ENCODE peak calls at places on chromosomes 5 and 9, in ten cellular contexts. One of them, this sample, is unnamed. For H3K79me2, the result is how much of the 10 kb centered on the place peaks cover.

GRCh38 chr5:157596449-157596848 is 20.9 kb upstream of the ADAM19 start:
- DNase-seq in hepatocyte: no peak
- DNase-seq in GM23248: peak
- DNase-seq in GM23338: no peak
- DNase-seq in PC-3: no peak
- DNase-seq in SK-N-SH: no peak
- DNase-seq in astrocyte: peak
- DNase-seq in fibroblast of lung: no peak
- DNase-seq in K562: no peak
- DNase-seq in MM.1S: peak
- DNase-seq in this sample: peak

GRCh38 chr9:86046930-86047341 is 52.4 kb downstream of the GOLM1 start:
- DNase-seq in hepatocyte: no peak
- DNase-seq in GM23248: no peak
- DNase-seq in GM23338: no peak
- DNase-seq in PC-3: no peak
- DNase-seq in SK-N-SH: peak
- DNase-seq in astrocyte: no peak
- DNase-seq in fibroblast of lung: no peak
- DNase-seq in K562: no peak
- DNase-seq in MM.1S: no peak
- DNase-seq in this sample: no peak

GRCh38 chr9:89687216-89687615 is 82.4 kb downstream of the GADD45G start:
- DNase-seq in hepatocyte: no peak
- DNase-seq in GM23248: no peak
- DNase-seq in GM23338: no peak
- DNase-seq in PC-3: no peak
- DNase-seq in SK-N-SH: no peak
- DNase-seq in astrocyte: no peak
- DNase-seq in fibroblast of lung: no peak
- DNase-seq in K562: no peak
- DNase-seq in MM.1S: no peak
- DNase-seq in this sample: no peak

GRCh38 chr5:10885026-10885425 is 124.0 kb upstream of the DAP start:
- DNase-seq in hepatocyte: no peak
- DNase-seq in GM23248: peak
- DNase-seq in GM23338: no peak
- DNase-seq in PC-3: peak
- DNase-seq in SK-N-SH: no peak
- DNase-seq in astrocyte: peak
- DNase-seq in fibroblast of lung: no peak
- DNase-seq in K562: no peak
- DNase-seq in MM.1S: no peak
- DNase-seq in this sample: no peak

GRCh38 chr5:1316941-1317340 is 22.1 kb upstream of the TERT start:
- DNase-seq in hepatocyte: no peak
- DNase-seq in GM23248: no peak
- DNase-seq in GM23338: no peak
- DNase-seq in PC-3: no peak
- DNase-seq in SK-N-SH: no peak
- DNase-seq in astrocyte: no peak
- DNase-seq in fibroblast of lung: no peak
- DNase-seq in K562: no peak
- DNase-seq in MM.1S: no peak
- DNase-seq in this sample: peak

GRCh38 chr9:16369427-16369826 is 501.0 kb downstream of the BNC2 start:
- DNase-seq in hepatocyte: no peak
- DNase-seq in GM23248: no peak
- DNase-seq in GM23338: no peak
- DNase-seq in PC-3: no peak
- DNase-seq in SK-N-SH: peak
- DNase-seq in astrocyte: no peak
- DNase-seq in fibroblast of lung: no peak
- DNase-seq in K562: no peak
- DNase-seq in MM.1S: no peak
- DNase-seq in this sample: no peak

GRCh38 chr9:92965759-92966517 is 18.6 kb downstream of the FGD3 start:
- DNase-seq in hepatocyte: no peak
- DNase-seq in GM23248: no peak
- DNase-seq in GM23338: no peak
- DNase-seq in PC-3: no peak
- DNase-seq in SK-N-SH: no peak
- DNase-seq in astrocyte: no peak
- DNase-seq in fibroblast of lung: no peak
- DNase-seq in K562: no peak
- DNase-seq in MM.1S: no peak
- DNase-seq in this sample: no peak

GRCh38 chr5:77209495-77210090 is 887 bp upstream of the PDE8B start:
- DNase-seq in hepatocyte: no peak
- DNase-seq in GM23248: no peak
- DNase-seq in GM23338: no peak
- DNase-seq in PC-3: no peak
- DNase-seq in SK-N-SH: no peak
- DNase-seq in astrocyte: no peak
- DNase-seq in fibroblast of lung: no peak
- DNase-seq in K562: no peak
- DNase-seq in MM.1S: no peak
- DNase-seq in this sample: no peak

GRCh38 chr9:28915256-28915930 is 1342.1 kb upstream of the C9orf72 start:
- DNase-seq in hepatocyte: peak
- DNase-seq in GM23248: no peak
- DNase-seq in GM23338: no peak
- DNase-seq in PC-3: peak
- DNase-seq in SK-N-SH: no peak
- DNase-seq in astrocyte: no peak
- DNase-seq in fibroblast of lung: no peak
- DNase-seq in K562: no peak
- DNase-seq in MM.1S: no peak
- DNase-seq in this sample: no peak

GRCh38 chr5:76617675-76618074 is 5.5 kb downstream of the F2RL2 start:
- DNase-seq in hepatocyte: no peak
- DNase-seq in GM23248: peak
- DNase-seq in GM23338: no peak
- DNase-seq in PC-3: no peak
- DNase-seq in SK-N-SH: no peak
- DNase-seq in astrocyte: peak
- DNase-seq in fibroblast of lung: peak
- DNase-seq in K562: no peak
- DNase-seq in MM.1S: no peak
- DNase-seq in this sample: no peak

GRCh38 chr5:27124590-27124989 is 86.2 kb upstream of the CDH9 start:
- DNase-seq in hepatocyte: peak
- DNase-seq in GM23248: peak
- DNase-seq in GM23338: peak
- DNase-seq in PC-3: peak
- DNase-seq in SK-N-SH: peak
- DNase-seq in astrocyte: no peak
- DNase-seq in fibroblast of lung: peak
- DNase-seq in K562: peak
- DNase-seq in MM.1S: peak
- DNase-seq in this sample: no peak

GRCh38 chr5:175797521-175798038 is 73.8 kb upstream of the CPLX2 start:
- DNase-seq in hepatocyte: peak
- DNase-seq in GM23248: no peak
- DNase-seq in GM23338: peak
- DNase-seq in PC-3: peak
- DNase-seq in SK-N-SH: peak
- DNase-seq in astrocyte: no peak
- DNase-seq in fibroblast of lung: no peak
- DNase-seq in K562: no peak
- DNase-seq in MM.1S: no peak
- DNase-seq in this sample: no peak

GRCh38 chr5:147690595-147690994 is 91.9 kb downstream of the JAKMIP2 start:
- DNase-seq in hepatocyte: peak
- DNase-seq in GM23248: no peak
- DNase-seq in GM23338: peak
- DNase-seq in PC-3: peak
- DNase-seq in SK-N-SH: no peak
- DNase-seq in astrocyte: no peak
- DNase-seq in fibroblast of lung: no peak
- DNase-seq in K562: no peak
- DNase-seq in MM.1S: no peak
- DNase-seq in this sample: no peak

GRCh38 chr5:84213212-84213611 is 171.5 kb downstream of the EDIL3 start:
- DNase-seq in hepatocyte: no peak
- DNase-seq in GM23248: no peak
- DNase-seq in GM23338: no peak
- DNase-seq in PC-3: no peak
- DNase-seq in SK-N-SH: no peak
- DNase-seq in astrocyte: no peak
- DNase-seq in fibroblast of lung: no peak
- DNase-seq in K562: no peak
- DNase-seq in MM.1S: no peak
- DNase-seq in this sample: no peak

GRCh38 chr5:135130526-135131215 is 96.6 kb upstream of the PITX1 start:
- DNase-seq in hepatocyte: no peak
- DNase-seq in GM23248: peak
- DNase-seq in GM23338: no peak
- DNase-seq in PC-3: no peak
- DNase-seq in SK-N-SH: no peak
- DNase-seq in astrocyte: no peak
- DNase-seq in fibroblast of lung: no peak
- DNase-seq in K562: no peak
- DNase-seq in MM.1S: no peak
- DNase-seq in this sample: no peak

DNA sequence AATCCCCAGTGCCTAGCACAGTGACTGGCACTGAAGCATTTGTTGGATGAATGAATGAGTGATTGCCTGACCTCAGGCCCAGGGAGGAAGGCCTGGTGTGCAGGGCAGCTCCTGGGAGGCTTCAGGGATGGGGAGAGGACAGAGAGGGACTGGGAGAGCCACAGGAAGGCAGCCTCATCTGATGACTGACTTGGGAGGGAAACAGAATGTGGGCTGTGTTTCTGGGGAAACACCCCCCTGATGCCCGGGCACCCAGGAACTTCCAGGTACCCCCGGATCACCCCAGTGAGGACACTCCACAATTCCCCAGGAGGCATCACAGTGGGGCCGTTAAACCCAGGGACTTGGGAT is 133.6 kb downstream of the C9orf50 start:
- DNase-seq in hepatocyte: no peak
- DNase-seq in GM23248: peak
- DNase-seq in GM23338: no peak
- DNase-seq in PC-3: no peak
- DNase-seq in SK-N-SH: no peak
- DNase-seq in astrocyte: no peak
- DNase-seq in fibroblast of lung: no peak
- DNase-seq in K562: no peak
- DNase-seq in MM.1S: no peak
- DNase-seq in this sample: no peak
- H2AFZ ChIP-seq in hepatocyte: no peak
- H2AFZ ChIP-seq in GM23248: no peak
- H2AFZ ChIP-seq in GM23338: no peak
- H2AFZ ChIP-seq in PC-3: no peak
- H2AFZ ChIP-seq in SK-N-SH: no peak
- H2AFZ ChIP-seq in astrocyte: no peak
- H2AFZ ChIP-seq in fibroblast of lung: no peak
- H2AFZ ChIP-seq in K562: peak
- H2AFZ ChIP-seq in MM.1S: no peak
- H2AFZ ChIP-seq in this sample: no peak

GRCh38 chr5:61519728-61520277 is 187.7 kb downstream of the ZSWIM6 start:
- DNase-seq in hepatocyte: no peak
- DNase-seq in GM23248: no peak
- DNase-seq in GM23338: no peak
- DNase-seq in PC-3: no peak
- DNase-seq in SK-N-SH: no peak
- DNase-seq in astrocyte: no peak
- DNase-seq in fibroblast of lung: no peak
- DNase-seq in K562: no peak
- DNase-seq in MM.1S: no peak
- DNase-seq in this sample: no peak
- H3K79me2 ChIP-seq in hepatocyte: under half
- H3K79me2 ChIP-seq in GM23248: half or more
- H3K79me2 ChIP-seq in GM23338: under half
- H3K79me2 ChIP-seq in PC-3: under half
- H3K79me2 ChIP-seq in SK-N-SH: under half
- H3K79me2 ChIP-seq in astrocyte: under half
- H3K79me2 ChIP-seq in fibroblast of lung: under half
- H3K79me2 ChIP-seq in K562: under half
- H3K79me2 ChIP-seq in MM.1S: under half
- H3K79me2 ChIP-seq in this sample: under half

DNA sequence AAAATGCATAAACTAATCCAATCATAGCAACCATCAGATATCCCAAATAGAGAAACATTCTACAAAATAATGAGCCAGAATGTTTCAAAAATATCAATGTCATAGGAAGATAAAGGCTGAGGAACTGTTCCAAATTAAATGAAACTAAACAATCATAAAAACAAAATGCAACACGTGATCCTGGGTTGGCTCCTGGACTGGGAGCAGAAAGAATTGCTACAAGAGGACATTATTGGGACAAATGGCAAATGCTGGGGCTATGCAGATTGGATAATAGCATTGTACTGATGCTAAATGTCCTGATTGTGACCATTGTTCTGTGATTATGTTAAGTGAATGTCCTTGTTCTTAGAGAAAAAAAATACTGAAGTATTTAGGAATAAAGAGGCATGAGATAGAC is 54.2 kb upstream of the AKNA start:
- DNase-seq in hepatocyte: no peak
- DNase-seq in GM23248: no peak
- DNase-seq in GM23338: no peak
- DNase-seq in PC-3: no peak
- DNase-seq in SK-N-SH: no peak
- DNase-seq in astrocyte: no peak
- DNase-seq in fibroblast of lung: no peak
- DNase-seq in K562: no peak
- DNase-seq in MM.1S: no peak
- DNase-seq in this sample: no peak
- H2AFZ ChIP-seq in hepatocyte: no peak
- H2AFZ ChIP-seq in GM23248: no peak
- H2AFZ ChIP-seq in GM23338: no peak
- H2AFZ ChIP-seq in PC-3: no peak
- H2AFZ ChIP-seq in SK-N-SH: no peak
- H2AFZ ChIP-seq in astrocyte: no peak
- H2AFZ ChIP-seq in fibroblast of lung: no peak
- H2AFZ ChIP-seq in K562: no peak
- H2AFZ ChIP-seq in MM.1S: no peak
- H2AFZ ChIP-seq in this sample: no peak

DNA sequence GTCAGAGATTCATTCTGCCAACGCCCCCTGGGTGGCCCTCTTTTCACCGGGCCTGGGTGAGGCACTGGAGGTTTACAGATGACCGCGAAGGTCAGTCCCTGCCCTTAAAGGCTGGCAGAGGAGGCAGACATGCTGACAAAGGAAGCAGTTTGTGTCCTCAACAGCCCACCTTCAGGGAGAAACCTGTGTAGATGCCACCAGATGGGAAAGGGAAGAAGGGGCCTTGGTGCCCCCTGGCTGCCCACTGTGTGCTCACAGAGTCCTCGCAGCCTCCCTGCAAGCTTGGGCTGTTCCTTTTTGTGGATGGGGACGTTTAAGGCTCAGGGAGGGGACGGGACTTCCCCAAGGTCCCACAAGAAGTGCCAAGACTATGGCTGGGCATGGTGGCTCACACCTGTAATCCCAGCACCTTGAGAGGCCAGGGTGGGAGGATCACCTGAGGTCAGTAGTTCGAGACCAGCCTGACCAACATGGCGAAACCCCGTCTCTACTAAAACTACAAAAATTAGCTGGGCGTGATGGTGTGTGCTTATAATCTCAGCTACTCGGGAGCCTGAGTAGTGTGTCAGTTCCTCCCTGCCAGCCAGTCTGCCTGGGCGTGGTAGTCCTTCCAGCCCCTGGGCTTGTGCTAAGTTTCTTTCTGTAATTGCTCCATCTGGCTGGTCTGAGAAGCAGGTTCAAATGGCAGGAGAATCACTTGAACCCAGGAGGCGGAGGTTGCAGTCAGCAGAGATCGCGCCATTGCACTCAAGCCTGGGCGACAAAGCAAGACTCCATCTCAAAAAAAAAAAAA is 36.2 kb downstream of the NEK6 start:
- DNase-seq in hepatocyte: no peak
- DNase-seq in GM23248: peak
- DNase-seq in GM23338: no peak
- DNase-seq in PC-3: peak
- DNase-seq in SK-N-SH: no peak
- DNase-seq in astrocyte: no peak
- DNase-seq in fibroblast of lung: no peak
- DNase-seq in K562: no peak
- DNase-seq in MM.1S: no peak
- DNase-seq in this sample: no peak
- H3K79me2 ChIP-seq in hepatocyte: half or more
- H3K79me2 ChIP-seq in GM23248: half or more
- H3K79me2 ChIP-seq in GM23338: under half
- H3K79me2 ChIP-seq in PC-3: under half
- H3K79me2 ChIP-seq in SK-N-SH: half or more
- H3K79me2 ChIP-seq in astrocyte: half or more
- H3K79me2 ChIP-seq in fibroblast of lung: half or more
- H3K79me2 ChIP-seq in K562: under half
- H3K79me2 ChIP-seq in MM.1S: under half
- H3K79me2 ChIP-seq in this sample: under half